ENCODE peak calls at places on chromosomes 13 and 19, in seven cellular contexts. B is neuronal stem cell, H is fibroblast of lung, W is WERI-Rb-1, N is body of pancreas, R is A673, S is PC-3. Q is an unnamed sample.
A peak's percentile ranks its signal among the peaks of the same experiment; 100 is the strongest.

GRCh38 chr13:73952683-73953082 is 181.5 kb downstream of the KLF12 start:
- DNase-seq in S (no peak), N (no peak), H (peak; percentile 56), W (no peak), B (no peak), R (no peak), Q (no peak)

GRCh38 chr19:38669532-38669931 is 22.1 kb downstream of the ACTN4 start:
- DNase-seq in S (no peak), N (no peak), R (no peak), H (no peak), W (no peak), B (no peak), Q (no peak)

GRCh38 chr19:16587031-16588023 is 15.1 kb upstream of the SLC35E1 start:
- DNase-seq in H (peak; percentile 9), W (peak; percentile 89), N (peak; percentile 62), S (no peak), R (no peak), B (no peak), Q (no peak)

GRCh38 chr19:30791116-30791515 is 418.9 kb downstream of the ZNF536 start:
- DNase-seq in S (no peak), B (no peak), W (no peak), N (no peak), H (no peak), R (no peak), Q (no peak)

GRCh38 chr13:75507027-75508001 is 25.3 kb upstream of the TBC1D4 start:
- DNase-seq in N (no peak), B (no peak), H (no peak), S (no peak), W (no peak), R (peak; percentile 10), Q (no peak)

GRCh38 chr13:60335531-60335930 is 61.5 kb upstream of the TDRD3 start:
- DNase-seq in B (no peak), N (no peak), H (peak; percentile 34), S (peak; percentile 16), W (no peak), R (peak; percentile 64), Q (no peak)

GRCh38 chr19:46350758-46351159 is 3.9 kb downstream of the PPP5C start:
- DNase-seq in W (no peak), N (peak; percentile 59), R (no peak), H (no peak), S (no peak), B (no peak), Q (no peak)

GRCh38 chr13:93309886-93310520 is 83.4 kb downstream of the GPC6 start:
- DNase-seq in N (no peak), H (peak; percentile 71), R (peak; percentile 58), S (peak; percentile 23), W (no peak), B (peak; percentile 45), Q (no peak)

GRCh38 chr19:41352609-41353465 is 885 bp downstream of the TGFB1 start:
- DNase-seq in N (peak; percentile 62), B (no peak), S (peak; percentile 49), W (peak; percentile 75), R (peak; percentile 62), H (peak; percentile 48), Q (no peak)

GRCh38 chr19:39802958-39803357 is 24.3 kb downstream of the LEUTX start:
- DNase-seq in W (no peak), B (no peak), N (no peak), R (no peak), S (no peak), H (peak; percentile 1), Q (no peak)

GRCh38 chr19:18932216-18932841 is 8.7 kb downstream of the HOMER3 start:
- DNase-seq in N (peak; percentile 71), S (peak; percentile 29), R (peak; percentile 66), H (peak; percentile 40), W (peak; percentile 68), B (peak; percentile 91), Q (peak; percentile 85)

GRCh38 chr13:30618186-30618937 is 642 bp downstream of the USPL1 start:
- DNase-seq in R (no peak), S (peak; percentile 10), N (no peak), B (peak; percentile 18), W (peak; percentile 7), H (no peak), Q (no peak)

GRCh38 chr19:7914598-7915045 is at the start of gene TGFBR3L:
- DNase-seq in W (peak; percentile 30), S (no peak), B (no peak), R (no peak), N (no peak), H (no peak), Q (no peak)

GRCh38 chr13:110327036-110327790 is 20.1 kb downstream of the COL4A2 start:
- DNase-seq in H (no peak), B (no peak), W (no peak), S (no peak), R (peak; percentile 81), N (peak; percentile 52), Q (no peak)

GRCh38 chr13:93951153-93951552 is 528.3 kb downstream of the DCT start:
- DNase-seq in S (peak; percentile 7), H (peak; percentile 52), B (no peak), N (no peak), R (peak; percentile 34), W (no peak), Q (no peak)

GRCh38 chr19:46297700-46298476 is 1.0 kb downstream of the HIF3A start:
- DNase-seq in W (no peak), B (no peak), H (peak; percentile 92), R (peak; percentile 27), N (peak; percentile 54), S (no peak), Q (no peak)

GRCh38 chr19:27748551-27749152 is 1464.3 kb downstream of the UQCRFS1 start:
- DNase-seq in S (no peak), R (no peak), N (no peak), W (no peak), H (peak; percentile 7), B (no peak), Q (no peak)

GRCh38 chr13:50244913-50245574 is 229.8 kb downstream of the KCNRG start:
- DNase-seq in W (no peak), N (peak; percentile 32), H (peak; percentile 94), R (no peak), S (peak; percentile 90), B (no peak), Q (no peak)

GRCh38 chr13:40596484-40596883 is 70.0 kb downstream of the FOXO1 start:
- DNase-seq in S (no peak), N (no peak), W (no peak), R (no peak), B (no peak), H (no peak), Q (no peak)

GRCh38 chr19:19356901-19357566 is 36.4 kb downstream of the MAU2 start:
- DNase-seq in S (no peak), R (no peak), N (no peak), B (no peak), W (no peak), H (no peak), Q (no peak)

GRCh38 chr19:47239610-47240296 is 8.8 kb upstream of the BBC3 start:
- DNase-seq in H (peak; percentile 37), W (peak; percentile 50), B (no peak), R (peak; percentile 71), S (no peak), N (peak; percentile 55), Q (no peak)

GRCh38 chr13:44368062-44368591 is 5.5 kb upstream of the SERP2 start:
- DNase-seq in B (no peak), W (no peak), S (no peak), H (peak; percentile 66), R (peak; percentile 18), N (no peak), Q (no peak)

GRCh38 chr13:27359203-27359821 is 65.1 kb upstream of the GTF3A start:
- DNase-seq in N (peak; percentile 78), R (peak; percentile 68), H (peak; percentile 79), B (peak; percentile 49), S (peak; percentile 75), W (peak; percentile 84), Q (no peak)

GRCh38 chr13:112835796-112836195 is 133.2 kb upstream of the MCF2L start:
- DNase-seq in W (no peak), R (no peak), B (no peak), S (no peak), H (no peak), N (no peak), Q (no peak)

GRCh38 chr13:110714798-110715394 is 1.4 kb downstream of the ING1 start:
- DNase-seq in H (peak; percentile 44), N (peak; percentile 68), S (peak; percentile 37), R (peak; percentile 57), W (peak; percentile 79), B (peak; percentile 35), Q (no peak)

GRCh38 chr13:102913924-102914628 is 68.2 kb downstream of the ERCC5 start:
- DNase-seq in R (peak; percentile 79), W (no peak), H (peak; percentile 61), N (peak; percentile 8), B (no peak), S (peak; percentile 55), Q (no peak)

GRCh38 chr19:10001899-10002298 is 8.4 kb downstream of the COL5A3 start:
- DNase-seq in B (no peak), R (peak; percentile 32), S (peak; percentile 32), W (peak; percentile 37), H (peak; percentile 17), N (peak; percentile 44), Q (peak; percentile 52)

GRCh38 chr13:56869671-56870070 is 271.0 kb upstream of the PRR20A start:
- DNase-seq in R (no peak), B (no peak), S (no peak), N (no peak), W (no peak), H (no peak), Q (no peak)
- H3K27ac ChIP-seq in R (no peak overlapping the region), B (no peak overlapping the region), S (no peak overlapping the region), N (no peak overlapping the region), W (no peak overlapping the region), H (no peak overlapping the region), Q (no peak overlapping the region)

DNA sequence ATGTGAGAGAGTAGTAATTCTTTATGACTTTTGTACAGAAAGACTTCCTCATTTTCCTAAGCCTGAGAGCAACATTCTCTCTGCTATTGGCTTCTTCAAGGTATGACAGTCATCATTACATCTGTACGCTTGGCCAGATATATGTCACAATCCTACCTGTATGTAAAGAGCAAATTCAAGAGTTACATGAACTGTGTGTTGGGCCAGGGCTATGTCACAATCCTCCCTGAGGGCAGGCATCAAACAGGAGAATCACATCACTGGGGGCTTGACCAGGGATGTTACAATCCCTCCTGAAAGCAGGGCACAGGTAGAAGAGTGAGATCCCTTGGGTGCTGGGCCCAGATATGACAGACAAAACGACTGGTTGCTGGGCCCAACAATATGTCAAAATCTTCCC is 9.8 kb upstream of the ZNF724 start:
- DNase-seq in B (no peak), W (no peak), R (no peak), H (no peak), S (no peak), N (no peak), Q (no peak)
- H3K27ac ChIP-seq in B (no peak overlapping the region), W (no peak overlapping the region), R (no peak overlapping the region), H (no peak overlapping the region), S (no peak overlapping the region), N (no peak overlapping the region), Q (no peak overlapping the region)

GRCh38 chr13:97257228-97257755 is 35.2 kb downstream of the MBNL2 start:
- DNase-seq in N (no peak), R (no peak), S (peak; percentile 31), W (no peak), H (no peak), B (no peak), Q (no peak)
- H3K27ac ChIP-seq in N (peak overlapping the region; percentile 88), R (no peak overlapping the region), S (peak overlapping the region; percentile 93), W (no peak overlapping the region), H (peak overlapping the region; percentile 96), B (no peak overlapping the region), Q (no peak overlapping the region)

DNA sequence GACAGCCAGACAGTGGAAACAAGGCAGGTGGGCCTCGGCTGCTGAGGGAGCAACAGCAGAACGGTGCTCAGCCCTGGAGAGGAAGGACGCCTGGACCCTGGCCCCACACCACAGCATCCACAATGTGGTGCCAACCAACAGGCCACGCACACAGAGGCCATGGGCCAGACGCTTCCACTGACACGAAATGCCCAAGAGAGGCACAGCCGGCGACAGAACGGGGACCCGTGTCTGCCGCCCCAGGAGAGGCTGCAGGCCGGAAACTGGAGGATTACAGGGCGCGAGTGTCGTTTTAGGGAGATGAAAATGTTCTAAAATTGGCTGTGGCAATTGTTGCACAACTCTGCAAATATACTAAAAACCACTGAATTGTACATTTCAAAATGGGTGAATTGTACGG is 69.7 kb downstream of the RASA3 start:
- DNase-seq in R (no peak), N (no peak), W (no peak), S (no peak), B (no peak), H (no peak), Q (no peak)
- H3K27ac ChIP-seq in R (no peak overlapping the region), N (no peak overlapping the region), W (no peak overlapping the region), S (no peak overlapping the region), B (peak overlapping the region; percentile 32), H (peak overlapping the region; percentile 67), Q (no peak overlapping the region)